ENCODE peak calls at places on chromosomes 13 and 19, in four cellular contexts. P, G, C and K are unnamed samples. For H3K36me3 and H3K4me1, the result is how much of the 10 kb centered on the place peaks cover.

GRCh38 chr13:87827479-87827878 is 156.3 kb downstream of the SLITRK5 start:
- DNase-seq in P (peak), G (no peak), C (no peak), K (no peak)

GRCh38 chr19:32265991-32266390 is 79.4 kb upstream of the ZNF507 start:
- DNase-seq in G (no peak), P (no peak), C (no peak), K (no peak)

GRCh38 chr19:2237051-2237868 is 636 bp downstream of the SF3A2 start:
- DNase-seq in G (no peak), C (no peak), P (no peak), K (no peak)

GRCh38 chr13:24161010-24161775 is 673 bp downstream of the SPATA13 start:
- DNase-seq in G (no peak), P (peak), C (peak), K (peak)

GRCh38 chr13:51797664-51798488 is 6.1 kb downstream of the DHRS12 start:
- DNase-seq in G (no peak), C (peak), P (peak), K (peak)

GRCh38 chr19:34808566-34808965 is 35.6 kb upstream of the ZNF599 start:
- DNase-seq in G (no peak), P (peak), C (no peak), K (no peak)

GRCh38 chr13:38661276-38661675 is 25.6 kb upstream of the FREM2 start:
- DNase-seq in G (no peak), C (no peak), P (peak), K (no peak)

GRCh38 chr13:41458939-41459753 is 1.8 kb downstream of the RGCC start:
- DNase-seq in G (peak), P (peak), C (peak), K (peak)

GRCh38 chr13:47957073-47957472 is 44.0 kb downstream of the SUCLA2 start:
- DNase-seq in G (no peak), C (no peak), P (no peak), K (no peak)

GRCh38 chr13:110653271-110653670 is 37.9 kb downstream of the NAXD start:
- DNase-seq in G (no peak), C (no peak), P (no peak), K (no peak)

GRCh38 chr19:17326595-17326966 is 8.1 kb downstream of the ANO8 start:
- DNase-seq in C (no peak), G (no peak), P (no peak), K (no peak)

GRCh38 chr19:5011476-5012238 is 42.7 kb downstream of the KDM4B start:
- DNase-seq in C (no peak), G (no peak), P (no peak), K (no peak)

GRCh38 chr19:6198896-6199239 is 63.4 kb downstream of the ACSBG2 start:
- DNase-seq in G (peak), C (no peak), P (no peak), K (no peak)

GRCh38 chr19:28281676-28282075 is 931.3 kb downstream of the UQCRFS1 start:
- DNase-seq in P (no peak), G (no peak), C (no peak), K (no peak)

GRCh38 chr13:49307365-49307764 is 59.6 kb downstream of the CDADC1 start:
- DNase-seq in P (no peak), G (no peak), C (no peak), K (no peak)

GRCh38 chr19:4704317-4704673 is 19.3 kb downstream of the DPP9 start:
- DNase-seq in C (no peak), G (no peak), P (no peak), K (no peak)

GRCh38 chr19:19711306-19711933 is 21.5 kb downstream of the ZNF14 start:
- DNase-seq in G (no peak), P (no peak), C (no peak), K (no peak)
- H3K36me3 ChIP-seq in G (under half), P (under half), C (half or more), K (half or more)

DNA sequence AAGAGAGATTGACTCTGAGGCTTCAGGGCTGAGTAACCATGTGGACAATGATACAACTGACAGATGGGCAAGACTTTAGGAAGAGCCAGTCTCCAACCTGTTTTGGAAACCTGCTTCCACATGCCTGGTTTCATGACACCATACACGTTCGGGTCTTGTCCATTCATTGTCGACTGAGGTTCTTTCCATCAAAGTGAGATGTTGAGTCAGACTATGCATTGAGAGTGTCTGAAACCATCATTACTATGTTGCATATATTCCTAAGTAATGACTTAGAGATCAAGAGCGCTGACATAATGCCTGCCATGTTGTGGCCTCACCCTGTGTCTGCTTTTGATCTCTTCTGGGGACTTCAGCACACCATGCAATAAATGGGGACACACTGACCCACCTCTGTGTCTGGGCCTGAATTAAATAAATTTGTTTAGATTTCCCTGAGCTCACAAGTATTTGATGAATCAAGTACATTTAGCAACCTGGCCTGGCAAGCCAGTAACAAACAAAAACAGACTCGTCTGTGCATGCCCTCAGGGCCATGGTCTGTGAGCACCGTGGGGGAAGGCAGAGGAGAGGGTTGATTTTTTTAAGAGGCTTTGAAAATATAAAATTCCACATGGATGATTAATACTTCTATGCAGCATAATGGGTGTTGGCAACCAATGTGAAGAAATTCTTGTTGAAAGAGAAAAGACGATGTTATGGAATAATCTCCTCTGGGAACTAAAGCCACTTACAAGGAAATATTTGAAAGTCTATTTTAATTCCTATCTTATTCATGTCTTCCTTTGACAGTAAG is 49.9 kb upstream of the UBAC2 start:
- DNase-seq in C (no peak), G (no peak), P (peak), K (no peak)
- H3K27ac ChIP-seq in C (no peak), G (no peak), P (no peak), K (no peak)

DNA sequence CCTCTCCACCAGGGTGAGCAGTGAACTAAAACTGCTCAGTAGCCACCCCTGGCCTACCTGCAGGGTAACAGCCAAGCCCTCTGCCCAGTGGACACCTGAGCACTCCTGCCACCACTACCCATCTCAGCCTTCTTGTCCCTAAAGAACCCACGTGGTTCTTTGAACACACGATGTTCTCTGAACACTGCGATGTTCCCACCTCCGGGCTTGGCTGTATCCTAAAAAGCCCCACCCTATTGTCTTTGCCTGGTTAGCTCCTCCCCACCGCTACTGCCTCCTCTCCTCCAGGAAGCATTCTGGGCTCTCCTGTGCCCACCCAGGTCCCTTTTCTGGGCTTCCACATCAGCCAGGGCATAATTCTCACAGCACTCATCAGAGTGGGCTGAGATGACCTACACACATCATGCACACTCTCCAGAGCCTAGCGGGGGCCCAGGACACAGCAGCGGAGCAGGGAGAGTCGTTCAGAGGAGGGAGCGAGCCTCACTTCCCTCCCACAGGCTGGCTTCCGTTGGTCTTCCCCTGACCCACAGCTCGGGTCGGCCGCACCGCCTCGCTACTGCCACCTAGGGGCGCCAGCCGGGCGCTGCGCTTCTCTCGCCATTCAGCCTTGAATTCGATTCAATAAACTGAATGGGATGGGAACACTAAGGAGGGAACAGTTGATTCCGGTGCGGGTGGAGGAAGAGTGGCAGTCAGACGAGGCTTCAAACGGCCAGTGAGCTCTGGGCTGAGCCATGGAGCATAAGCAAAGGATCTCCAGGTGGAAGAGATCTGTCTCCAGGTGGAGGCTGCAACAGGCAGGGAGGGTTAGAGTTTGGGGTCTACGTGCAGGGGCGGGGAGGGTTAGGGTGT is 3.2 kb downstream of the ELAVL1 start:
- DNase-seq in P (peak), C (peak), G (peak), K (peak)
- H3K4me1 ChIP-seq in P (under half), C (half or more), G (half or more), K (under half)

DNA sequence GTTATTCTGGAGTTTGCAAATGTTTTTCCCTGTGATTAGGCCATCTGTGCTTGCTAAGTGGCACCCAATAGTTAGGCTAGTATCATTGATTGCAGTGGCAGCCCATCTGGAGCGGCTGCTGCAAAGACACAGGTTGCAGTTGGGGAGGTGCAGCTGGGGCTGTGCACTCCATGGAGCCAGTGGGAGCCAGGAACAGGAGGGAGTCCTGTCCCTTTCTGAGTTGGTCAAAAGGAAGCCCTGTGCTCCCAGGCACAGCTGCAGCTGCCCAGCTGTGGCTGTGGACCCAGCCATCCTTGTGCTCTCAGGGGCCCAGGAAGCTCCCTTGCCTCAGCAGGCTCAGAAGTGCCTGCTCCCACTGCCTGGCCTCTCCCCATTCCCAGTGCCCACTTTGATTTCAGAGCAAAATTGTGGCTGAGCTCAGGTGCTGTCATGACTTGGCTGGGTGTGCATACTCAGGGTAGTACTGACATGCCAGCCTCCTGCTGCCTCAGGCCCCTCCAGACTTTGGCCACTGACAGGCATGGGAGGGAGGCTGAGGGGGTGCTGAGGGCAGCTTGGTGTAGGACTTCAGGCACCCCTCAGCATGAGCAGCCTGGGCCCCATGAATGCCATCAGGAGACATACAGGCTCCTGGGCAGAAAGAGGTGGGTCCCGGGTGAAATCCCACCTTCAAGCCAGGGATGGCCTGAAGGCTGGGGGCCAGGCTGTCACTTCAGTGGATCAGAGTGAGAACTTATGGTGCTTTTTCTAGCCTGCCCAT is 270.6 kb downstream of the PCDH20 start:
- DNase-seq in P (no peak), G (no peak), C (no peak), K (no peak)
- H3K36me3 ChIP-seq in P (under half), G (under half), C (under half), K (under half)